ENCODE peak calls at places on chromosomes 7 and 10, in five cellular contexts. Z, U, I, H and X are unnamed samples.

GRCh38 chr7:27165655-27166474 is 528 bp upstream of the HOXA9 start:
- DNase-seq in I (no peak), H (peak; percentile 32), U (no peak), Z (no peak), X (no peak)

GRCh38 chr10:124906551-124907001 is 35.3 kb upstream of the ZRANB1 start:
- DNase-seq in U (no peak), I (no peak), Z (no peak), H (no peak), X (no peak)

GRCh38 chr10:3098689-3099088 is 31.3 kb downstream of the PFKP start:
- DNase-seq in U (no peak), I (no peak), Z (no peak), H (no peak), X (no peak)

GRCh38 chr7:154720016-154720415 is 282.9 kb downstream of the PAXIP1 start:
- DNase-seq in U (no peak), H (no peak), Z (no peak), I (no peak), X (no peak)

GRCh38 chr7:30863694-30864011 is 48.0 kb upstream of the AQP1 start:
- DNase-seq in H (no peak), Z (no peak), I (no peak), U (no peak), X (no peak)

GRCh38 chr7:120064565-120064964 is 208.4 kb upstream of the KCND2 start:
- DNase-seq in I (no peak), H (no peak), Z (no peak), U (no peak), X (no peak)

GRCh38 chr7:82007315-82007714 is 237.5 kb upstream of the HGF start:
- DNase-seq in H (no peak), I (no peak), U (no peak), Z (no peak), X (no peak)

GRCh38 chr7:108604685-108605077 is 35.0 kb downstream of the DNAJB9 start:
- DNase-seq in H (no peak), U (no peak), I (no peak), Z (no peak), X (no peak)

GRCh38 chr10:67506083-67506756 is 189.8 kb downstream of the CTNNA3 start:
- DNase-seq in U (no peak), H (no peak), I (no peak), Z (no peak), X (no peak)

GRCh38 chr7:28922618-28923331 is 35.4 kb downstream of the TRIL start:
- DNase-seq in U (peak; percentile 65), H (peak; percentile 97), Z (peak; percentile 29), I (peak; percentile 72), X (peak; percentile 23)

GRCh38 chr7:34320926-34321609 is 336.9 kb upstream of the NPSR1 start:
- DNase-seq in Z (peak; percentile 82), H (peak; percentile 90), U (peak; percentile 78), I (peak; percentile 54), X (peak; percentile 29)

GRCh38 chr7:111112439-111112838 is 21.5 kb downstream of the LRRN3 start:
- DNase-seq in H (no peak), U (no peak), Z (no peak), I (no peak), X (no peak)

GRCh38 chr7:31476073-31476745 is 37.7 kb upstream of the ITPRID1 start:
- DNase-seq in I (no peak), Z (peak; percentile 10), H (no peak), U (no peak), X (no peak)

GRCh38 chr7:135326636-135327280 is 93.1 kb downstream of the STRA8 start:
- DNase-seq in U (no peak), H (no peak), I (no peak), Z (no peak), X (no peak)

GRCh38 chr10:33196377-33196706 is 138.1 kb downstream of the NRP1 start:
- DNase-seq in H (no peak), U (no peak), Z (no peak), I (no peak), X (no peak)

GRCh38 chr7:158753900-158754299 is 49.3 kb upstream of the NCAPG2 start:
- DNase-seq in H (no peak), I (no peak), Z (no peak), U (no peak), X (no peak)

GRCh38 chr7:41051525-41051924 is 651.4 kb downstream of the INHBA start:
- DNase-seq in H (no peak), Z (no peak), U (no peak), I (no peak), X (no peak)

GRCh38 chr7:98520356-98520932 is 96.6 kb upstream of the NPTX2 start:
- DNase-seq in I (peak; percentile 3), U (peak; percentile 64), H (peak; percentile 26), Z (peak; percentile 41), X (no peak)

GRCh38 chr7:29360633-29361625 is 166.4 kb downstream of the CHN2 start:
- DNase-seq in H (no peak), U (no peak), I (no peak), Z (no peak), X (no peak)

GRCh38 chr7:101173752-101174244 is 6.3 kb downstream of the NAT16 start:
- DNase-seq in Z (peak; percentile 59), U (peak; percentile 80), I (peak; percentile 80), H (peak; percentile 91), X (peak; percentile 44)

GRCh38 chr10:128462026-128462425 is 335.8 kb upstream of the MKI67 start:
- DNase-seq in H (no peak), Z (no peak), U (no peak), I (no peak), X (no peak)

GRCh38 chr7:100049441-100050291 is at the start of gene ZSCAN21:
- DNase-seq in H (peak; percentile 96), U (peak; percentile 96), I (peak; percentile 38), Z (peak; percentile 88), X (peak; percentile 77)

GRCh38 chr10:10798543-10799192 is 219.0 kb upstream of the CELF2 start:
- DNase-seq in Z (no peak), U (no peak), H (peak; percentile 57), I (no peak), X (no peak)

GRCh38 chr10:8279598-8279997 is 225.1 kb downstream of the GATA3 start:
- DNase-seq in H (no peak), Z (peak; percentile 41), I (no peak), U (peak; percentile 38), X (no peak)

GRCh38 chr10:81108516-81109199 is 571.0 kb downstream of the SH2D4B start:
- DNase-seq in Z (no peak), H (no peak), U (no peak), I (no peak), X (no peak)

GRCh38 chr7:78173192-78173591 is 374.6 kb downstream of the PHTF2 start:
- DNase-seq in Z (no peak), H (no peak), U (no peak), I (no peak), X (no peak)

GRCh38 chr10:91779011-91779605 is 19.1 kb upstream of the TNKS2 start:
- DNase-seq in Z (no peak), U (no peak), I (no peak), H (no peak), X (no peak)

GRCh38 chr7:84105582-84105981 is 89.0 kb downstream of the SEMA3A start:
- DNase-seq in H (no peak), U (no peak), I (no peak), Z (no peak), X (no peak)

GRCh38 chr7:130365511-130366441 is 14.5 kb upstream of the CPA1 start:
- DNase-seq in U (peak; percentile 73), I (no peak), Z (no peak), H (peak; percentile 54), X (no peak)

GRCh38 chr7:130366561-130366960 is 13.7 kb upstream of the CPA1 start:
- DNase-seq in Z (no peak), H (no peak), I (no peak), U (no peak), X (no peak)

GRCh38 chr7:130363156-130363847 is 17.0 kb upstream of the CPA1 start:
- DNase-seq in U (no peak), Z (peak; percentile 62), H (no peak), I (peak; percentile 85), X (no peak)

GRCh38 chr7:130365093-130365492 is 15.2 kb upstream of the CPA1 start:
- DNase-seq in U (no peak), H (no peak), I (no peak), Z (no peak), X (no peak)

DNA sequence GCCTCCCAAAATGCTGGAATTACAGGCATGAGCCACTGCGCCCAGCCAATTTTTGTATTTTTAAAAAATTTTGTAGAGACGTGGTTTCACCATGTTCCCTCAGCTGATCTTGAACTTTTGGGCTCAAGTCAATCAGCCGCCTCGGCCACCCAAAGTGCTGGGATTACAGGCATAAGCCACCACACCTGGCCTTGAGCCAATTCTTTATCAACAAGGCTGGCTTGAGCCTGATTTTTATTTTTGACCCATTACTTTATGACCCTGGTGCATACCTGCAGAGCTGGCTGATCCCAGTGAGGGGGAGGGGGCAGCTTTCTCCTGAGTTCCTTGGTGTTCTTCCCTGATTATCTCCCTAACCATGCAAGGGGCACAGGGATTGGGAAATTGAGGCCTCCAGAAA is 15.8 kb upstream of the CPA1 start:
- DNase-seq in I (no peak), U (no peak), H (no peak), Z (no peak), X (no peak)
- H3K27ac ChIP-seq in I (no peak overlapping the region), U (peak overlapping the region; percentile 96), H (no peak overlapping the region), Z (no peak overlapping the region), X (no peak overlapping the region)

GRCh38 chr7:137718360-137718759 is 128.4 kb downstream of the DGKI start:
- DNase-seq in Z (no peak), U (no peak), I (no peak), H (no peak), X (no peak)
- TF ChIP-seq REST in Z (no peak), U (no peak), I (no peak), H (no peak), X (no peak)

GRCh38 chr7:45886931-45887667 is 1.2 kb upstream of the IGFBP1 start:
- DNase-seq in U (no peak), Z (no peak), I (no peak), H (no peak), X (no peak)
- H3K27ac ChIP-seq in U (no peak overlapping the region), Z (peak overlapping the region; percentile 89), I (no peak overlapping the region), H (no peak overlapping the region), X (no peak overlapping the region)

GRCh38 chr7:4610768-4611467 is 71.2 kb upstream of the FOXK1 start:
- DNase-seq in I (peak; percentile 73), U (peak; percentile 77), Z (peak; percentile 76), H (peak; percentile 87), X (peak; percentile 67)
- TF ChIP-seq REST in I (no peak), U (no peak), Z (no peak), H (no peak), X (no peak)